ENCODE peak calls at places on chromosomes 16 and 17, in five cellular contexts. W is fibroblast of mammary gland, B is heart right ventricle, O is endodermal cell, J is retinal pigment epithelial cell. E is an unnamed sample.

GRCh38 chr16:73163238-73163795 is 115.4 kb upstream of the ZFHX3 start:
- DNase-seq in O (no peak), W (no peak), B (no peak), J (no peak), E (no peak)

GRCh38 chr16:56630134-56630533 is 2.3 kb upstream of the MT1M start:
- DNase-seq in B (no peak), O (no peak), J (no peak), W (no peak), E (no peak)

GRCh38 chr17:11737290-11737679 is 139.0 kb downstream of the DNAH9 start:
- DNase-seq in W (no peak), B (no peak), O (no peak), J (no peak), E (no peak)

GRCh38 chr16:11806721-11807120 is 9.7 kb upstream of the ZC3H7A start:
- DNase-seq in J (peak; percentile 65), W (peak; percentile 40), O (no peak), B (no peak), E (peak; percentile 88)

GRCh38 chr16:1102921-1103648 is 7.0 kb upstream of the C1QTNF8 start:
- DNase-seq in B (peak; percentile 73), O (peak; percentile 91), W (peak; percentile 2), J (no peak), E (peak; percentile 12)

GRCh38 chr17:74037320-74037719 is 166.2 kb upstream of the RPL38 start:
- DNase-seq in J (no peak), W (peak; percentile 15), O (peak; percentile 83), B (no peak), E (peak; percentile 6)

GRCh38 chr16:4051591-4051990 is 64.7 kb downstream of the ADCY9 start:
- DNase-seq in J (no peak), O (no peak), B (no peak), W (no peak), E (peak; percentile 53)

GRCh38 chr17:9865585-9865984 is 39.5 kb downstream of the RCVRN start:
- DNase-seq in J (no peak), B (no peak), W (peak; percentile 21), O (no peak), E (no peak)

GRCh38 chr16:51391798-51392511 is 240.9 kb upstream of the SALL1 start:
- DNase-seq in W (no peak), O (peak; percentile 90), J (no peak), B (no peak), E (no peak)

GRCh38 chr17:42563543-42563942 is 1.6 kb downstream of the COASY start:
- DNase-seq in B (no peak), O (no peak), W (no peak), J (no peak), E (no peak)

GRCh38 chr17:51507444-51507843 is 247.1 kb downstream of the UTP18 start:
- DNase-seq in W (no peak), B (no peak), J (no peak), O (no peak), E (no peak)

GRCh38 chr16:85166281-85166680 is 54.0 kb upstream of the CIBAR2 start:
- DNase-seq in W (no peak), J (no peak), O (no peak), B (no peak), E (no peak)

GRCh38 chr16:6570520-6570919 is 762.1 kb upstream of the RBFOX1 start:
- DNase-seq in B (no peak), W (no peak), O (no peak), J (no peak), E (no peak)

DNA sequence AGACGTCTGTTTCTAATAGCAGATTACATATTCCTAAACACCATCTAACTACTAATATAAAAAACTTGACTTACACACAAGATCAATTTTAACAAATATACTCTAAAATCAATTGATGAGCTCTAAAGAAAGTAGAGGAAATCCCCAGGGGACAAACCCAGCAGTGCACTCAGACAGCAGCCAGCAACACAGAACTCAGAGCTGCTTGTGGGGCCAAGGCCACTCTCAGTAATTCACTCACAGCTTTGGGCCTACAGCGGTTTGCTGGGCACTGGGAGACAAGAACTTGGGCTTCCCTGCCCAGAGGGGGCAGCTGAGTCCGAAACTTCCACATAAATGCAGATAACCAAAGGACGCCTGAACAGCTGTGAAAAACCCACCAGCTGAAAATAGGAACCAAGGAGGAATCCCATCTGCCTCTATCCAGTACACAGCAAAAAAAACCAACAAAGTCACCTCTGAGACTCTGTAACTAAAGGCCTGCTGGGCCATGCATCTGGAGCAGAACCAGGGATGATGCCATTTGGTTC is 21.4 kb downstream of the NPLOC4 start:
- DNase-seq in J (no peak), B (no peak), W (no peak), O (no peak), E (no peak)
- TF ChIP-seq CTCF in J (no peak), B (no peak), W (no peak), O (no peak), E (no peak)

GRCh38 chr16:67544329-67544841 is 15.8 kb downstream of the RIPOR1 start:
- DNase-seq in W (no peak), J (no peak), O (no peak), B (no peak), E (no peak)
- TF ChIP-seq CTCF in W (no peak), J (peak; percentile 31), O (peak; percentile 55), B (no peak), E (no peak)

GRCh38 chr16:87927195-87927562 is 9.2 kb downstream of the CA5A start:
- DNase-seq in O (peak; percentile 71), W (no peak), J (no peak), B (no peak), E (no peak)

GRCh38 chr16:87929986-87930385 is 6.3 kb downstream of the CA5A start:
- DNase-seq in J (no peak), B (no peak), W (no peak), O (no peak), E (no peak)

GRCh38 chr16:87931504-87931903 is 4.8 kb downstream of the CA5A start:
- DNase-seq in J (no peak), B (no peak), W (no peak), O (no peak), E (no peak)

GRCh38 chr16:87933140-87933495 is 3.2 kb downstream of the CA5A start:
- DNase-seq in O (no peak), B (no peak), W (no peak), J (no peak), E (no peak)

DNA sequence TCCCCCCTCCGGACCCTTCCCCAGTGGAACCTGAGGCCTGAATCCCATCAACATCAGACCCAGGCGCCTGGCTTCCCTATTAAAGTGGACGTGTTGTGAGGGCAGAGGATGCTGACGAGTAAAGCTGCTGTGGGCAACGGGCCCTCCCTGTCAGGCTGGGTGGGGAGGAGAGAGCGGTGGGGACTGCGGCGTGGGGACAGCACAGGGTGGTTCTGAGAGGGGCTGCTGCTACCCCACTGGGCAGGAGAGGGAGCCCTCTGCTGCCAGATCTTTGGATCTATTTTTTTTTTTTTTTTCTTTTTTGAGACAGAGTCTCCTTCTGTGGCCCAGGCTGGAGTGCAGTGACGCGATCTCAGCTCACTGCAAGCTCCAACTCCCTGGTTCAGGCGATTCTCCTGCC is 5.9 kb downstream of the CA5A start:
- DNase-seq in O (peak; percentile 71), J (no peak), B (no peak), W (no peak), E (no peak)
- TF ChIP-seq CTCF in O (peak; percentile 62), J (peak; percentile 48), B (no peak), W (peak; percentile 9), E (peak; percentile 39)

GRCh38 chr17:80185968-80186367 is 16.1 kb downstream of the CARD14 start:
- DNase-seq in W (no peak), B (no peak), J (no peak), O (no peak), E (no peak)
- TF ChIP-seq CTCF in W (no peak), B (no peak), J (no peak), O (no peak), E (no peak)

GRCh38 chr17:7313028-7313889 is 1.9 kb downstream of the GPS2 start:
- DNase-seq in O (peak; percentile 84), J (no peak), W (peak; percentile 21), B (no peak), E (no peak)
- TF ChIP-seq CTCF in O (peak; percentile 57), J (peak; percentile 8), W (peak; percentile 7), B (no peak), E (no peak)

E was measured in AG10803.